ENCODE peak calls at places on chromosomes 3 and 15, in four cellular contexts. D is CD8-positive, alpha-beta T cell; F is heart right ventricle; V is neuronal stem cell. S is an unnamed sample.

GRCh38 chr3:147521646-147522045 is 112.5 kb downstream of the ZIC1 start:
- DNase-seq in V (no peak), F (no peak), D (no peak), S (no peak)

GRCh38 chr3:21914451-21914850 is 163.4 kb upstream of the ZNF385D start:
- DNase-seq in V (no peak), F (no peak), D (no peak), S (no peak)

GRCh38 chr15:74821091-74821789 is 5.2 kb upstream of the CPLX3 start:
- DNase-seq in V (no peak), D (no peak), F (no peak), S (no peak)

GRCh38 chr3:150082898-150083652 is 112.4 kb upstream of the PFN2 start:
- DNase-seq in V (no peak), D (no peak), F (no peak), S (no peak)

GRCh38 chr3:57252404-57252803 is 24.9 kb downstream of the APPL1 start:
- DNase-seq in V (no peak), F (no peak), D (no peak), S (no peak)

GRCh38 chr15:25242166-25242879 is 196.5 kb downstream of the UBE3A start:
- DNase-seq in D (no peak), F (no peak), V (no peak), S (peak; percentile 5)

GRCh38 chr15:68526269-68526668 is 52.5 kb upstream of the CORO2B start:
- DNase-seq in F (no peak), V (no peak), D (no peak), S (no peak)

GRCh38 chr15:83733691-83734090 is 79.8 kb downstream of the ADAMTSL3 start:
- DNase-seq in F (no peak), V (no peak), D (no peak), S (no peak)

GRCh38 chr3:157512534-157512933 is 9.3 kb upstream of the VEPH1 start:
- DNase-seq in V (no peak), F (no peak), D (no peak), S (no peak)

GRCh38 chr15:44501768-44502366 is 35.1 kb upstream of the EIF3J start:
- DNase-seq in D (no peak), F (no peak), V (peak; percentile 1), S (no peak)

GRCh38 chr3:45180051-45180450 is 33.9 kb upstream of the CDCP1 start:
- DNase-seq in F (no peak), V (no peak), D (no peak), S (no peak)

GRCh38 chr3:49172616-49173041 is 1.2 kb downstream of the KLHDC8B start:
- DNase-seq in D (no peak), F (no peak), V (no peak), S (peak; percentile 26)

GRCh38 chr15:72339777-72340177 is 19.8 kb upstream of the CELF6 start:
- DNase-seq in F (no peak), D (no peak), V (no peak), S (peak; percentile 32)

GRCh38 chr15:42720071-42720470 is 16.9 kb downstream of the CDAN1 start:
- DNase-seq in D (no peak), F (no peak), V (no peak), S (no peak)

GRCh38 chr15:34323217-34323616 is 14.4 kb downstream of the SLC12A6 start:
- DNase-seq in V (no peak), F (no peak), D (no peak), S (no peak)

GRCh38 chr3:128279594-128279880 is 126.3 kb downstream of the EEFSEC start:
- DNase-seq in V (no peak), F (no peak), D (no peak), S (no peak)

GRCh38 chr3:130702985-130703384 is 43.6 kb downstream of the PIK3R4 start:
- DNase-seq in D (no peak), V (no peak), F (no peak), S (no peak)

GRCh38 chr15:28208583-28208982 is 109.5 kb upstream of the OCA2 start:
- DNase-seq in V (no peak), D (no peak), F (peak; percentile 26), S (no peak)

GRCh38 chr3:105523496-105523895 is 156.8 kb downstream of the ALCAM start:
- DNase-seq in F (no peak), D (no peak), V (no peak), S (no peak)

GRCh38 chr3:42526616-42527367 is 24.3 kb downstream of the VIPR1 start:
- DNase-seq in F (no peak), V (no peak), D (no peak), S (no peak)

GRCh38 chr3:50504681-50505080 is 1.2 kb upstream of the CACNA2D2 start:
- DNase-seq in V (no peak), F (no peak), D (no peak), S (no peak)

GRCh38 chr15:31136016-31136415 is 34.5 kb upstream of the TRPM1 start:
- DNase-seq in D (no peak), V (no peak), F (no peak), S (no peak)

GRCh38 chr3:4351164-4351855 is 48.1 kb downstream of the SETMAR start:
- DNase-seq in F (no peak), V (no peak), D (no peak), S (no peak)

GRCh38 chr3:64686446-64686908 is 1.3 kb downstream of the ADAMTS9 start:
- DNase-seq in D (no peak), V (peak; percentile 63), F (peak; percentile 49), S (no peak)

GRCh38 chr3:141537866-141538265 is 51.0 kb downstream of the RASA2 start:
- DNase-seq in V (no peak), D (no peak), F (no peak), S (no peak)

GRCh38 chr3:52193059-52193458 is 4.9 kb upstream of the ALAS1 start:
- DNase-seq in F (peak; percentile 57), V (no peak), D (no peak), S (peak; percentile 42)

DNA sequence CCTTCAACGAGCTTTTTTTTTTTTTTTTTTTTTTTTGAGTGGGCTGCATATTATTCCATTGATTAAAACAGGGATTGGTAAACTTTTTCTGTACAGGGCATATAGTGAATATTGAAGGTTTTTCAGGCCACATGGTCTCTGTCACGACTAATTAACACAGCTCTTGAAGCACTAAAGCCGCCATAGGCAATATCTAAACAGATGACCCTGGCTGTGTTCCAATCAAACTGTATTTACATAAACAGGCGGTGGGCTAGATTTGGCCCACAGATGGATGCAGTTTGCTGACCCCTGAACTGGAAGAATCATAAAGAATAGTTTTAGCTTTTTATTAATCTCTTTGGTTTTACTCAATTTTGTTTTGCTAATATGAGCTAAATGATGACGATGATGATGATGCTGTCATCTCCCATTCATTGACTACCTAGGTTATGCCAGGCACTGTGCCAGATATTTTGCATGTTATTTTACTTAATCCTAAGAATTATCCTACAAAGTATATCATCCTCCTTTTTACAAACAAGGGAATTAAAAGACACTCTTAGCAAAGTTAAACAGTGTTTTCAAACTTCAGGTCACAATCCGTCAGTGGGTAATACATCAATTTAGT is 54.2 kb downstream of the LMCD1 start:
- DNase-seq in F (no peak), D (no peak), V (no peak), S (no peak)
- H3K27ac ChIP-seq in F (no peak overlapping the region), D (no peak overlapping the region), V (no peak overlapping the region), S (peak overlapping the region; percentile 65)

GRCh38 chr3:177921153-177921552 is 615.1 kb upstream of the KCNMB2 start:
- DNase-seq in F (no peak), V (no peak), D (no peak), S (no peak)

GRCh38 chr3:177916461-177916860 is 619.8 kb upstream of the KCNMB2 start:
- DNase-seq in D (no peak), F (no peak), V (no peak), S (no peak)

GRCh38 chr3:177914224-177914623 is 622.0 kb upstream of the KCNMB2 start:
- DNase-seq in F (no peak), V (no peak), D (no peak), S (no peak)

DNA sequence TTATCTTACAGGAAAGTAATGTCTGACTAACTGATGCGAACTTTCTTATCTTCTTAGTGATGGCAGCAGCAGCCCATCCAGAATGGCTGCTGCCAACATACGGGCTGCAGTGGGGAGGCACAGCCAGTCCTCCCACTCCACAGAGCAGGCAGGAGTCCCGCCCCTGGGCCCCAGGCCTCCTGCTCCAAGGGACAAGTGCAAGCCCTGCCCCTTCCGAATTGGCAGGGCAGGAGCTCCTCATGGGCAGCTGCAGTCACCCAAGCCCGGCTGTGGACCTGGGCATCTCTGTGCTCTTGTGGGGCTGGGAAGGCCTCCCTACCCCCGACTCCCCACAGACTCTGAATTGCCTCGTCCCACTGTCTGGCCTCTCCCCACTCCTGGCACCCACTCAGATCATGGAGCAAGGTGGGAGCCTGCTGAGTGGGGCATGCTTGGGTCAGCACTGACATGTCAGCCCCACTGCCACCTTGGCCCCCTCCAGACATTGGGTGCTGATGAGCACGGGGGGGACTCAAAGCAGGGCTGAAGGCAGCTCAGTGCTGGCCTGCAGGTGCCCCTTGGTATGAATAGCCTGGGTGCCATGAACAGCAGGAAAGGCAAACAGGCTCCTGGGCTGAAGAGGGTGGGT is 618.9 kb upstream of the KCNMB2 start:
- DNase-seq in F (no peak), V (no peak), D (no peak), S (no peak)
- H3K9me3 ChIP-seq in F (no peaks in the 10 kb centered on the region), V (peaks cover 7% of the 10 kb centered on the region), D (no peaks in the 10 kb centered on the region), S (no peaks in the 10 kb centered on the region)

GRCh38 chr15:52019394-52020252 is 604 bp downstream of the MAPK6 start:
- DNase-seq in D (peak; percentile 27), F (peak; percentile 82), V (peak; percentile 57), S (peak; percentile 85)
- H3K4me3 ChIP-seq in D (peak overlapping the region; percentile 84), F (peak overlapping the region; percentile 73), V (peak overlapping the region; percentile 97), S (peak overlapping the region; percentile 63)

GRCh38 chr3:134315286-134316106 is 58.8 kb downstream of the AMOTL2 start:
- DNase-seq in V (no peak), D (no peak), F (peak; percentile 75), S (peak; percentile 77)
- H3K27ac ChIP-seq in V (no peak overlapping the region), D (no peak overlapping the region), F (peak overlapping the region; percentile 95), S (peak overlapping the region; percentile 95)

GRCh38 chr3:34449305-34449704 is 650.9 kb downstream of the PDCD6IP start:
- DNase-seq in V (no peak), F (no peak), D (no peak), S (no peak)

GRCh38 chr3:34439796-34440195 is 641.4 kb downstream of the PDCD6IP start:
- DNase-seq in V (no peak), D (no peak), F (no peak), S (no peak)

DNA sequence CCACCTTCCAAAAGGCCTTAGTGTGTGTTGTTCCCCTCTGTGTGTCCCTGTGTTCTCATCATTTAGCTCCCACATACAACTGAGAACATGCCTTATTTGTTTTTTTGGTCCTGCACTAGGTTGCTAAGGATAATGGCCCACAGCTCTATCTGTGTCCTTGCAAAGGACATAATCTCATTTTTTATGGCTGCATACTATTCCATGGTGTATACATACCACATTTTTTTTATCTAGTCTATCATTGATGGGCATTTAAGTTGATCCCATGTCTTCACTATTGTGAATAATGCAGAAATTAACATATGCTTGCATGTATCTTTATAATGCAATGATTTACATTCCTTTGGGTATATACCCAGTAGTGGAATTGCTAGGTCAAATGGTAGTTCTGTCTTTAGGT is 645.7 kb downstream of the PDCD6IP start:
- DNase-seq in D (no peak), F (no peak), V (no peak), S (no peak)
- H3K9me3 ChIP-seq in D (no peaks in the 10 kb centered on the region), F (peaks cover 34% of the 10 kb centered on the region), V (no peaks in the 10 kb centered on the region), S (no peaks in the 10 kb centered on the region)

GRCh38 chr15:85795669-85796305 is 1.1 kb upstream of the KLHL25 start:
- DNase-seq in D (no peak), F (no peak), V (no peak), S (no peak)
- H3K4me3 ChIP-seq in D (no peak overlapping the region), F (no peak overlapping the region), V (no peak overlapping the region), S (no peak overlapping the region)

GRCh38 chr3:59444676-59445075 is 394.9 kb upstream of the CFAP20DC start:
- DNase-seq in F (no peak), V (no peak), D (no peak), S (no peak)
- H3K27ac ChIP-seq in F (no peak overlapping the region), V (no peak overlapping the region), D (no peak overlapping the region), S (no peak overlapping the region)